ENCODE peak calls at places on chromosomes 5 and 9, in four cellular contexts. U, K, X and T are unnamed samples.

GRCh38 chr5:17190242-17190778 is 27.1 kb upstream of the BASP1 start:
- DNase-seq in U (peak; percentile 71), K (no peak), X (no peak), T (no peak)

GRCh38 chr5:145246961-145247744 is 588.0 kb downstream of the PRELID2 start:
- DNase-seq in U (peak; percentile 69), K (no peak), X (no peak), T (no peak)

GRCh38 chr5:124511791-124512190 is 234.6 kb downstream of the ZNF608 start:
- DNase-seq in U (peak; percentile 38), K (no peak), X (no peak), T (no peak)

GRCh38 chr5:33371660-33372059 is 69.1 kb upstream of the TARS1 start:
- DNase-seq in U (peak; percentile 81), K (no peak), X (no peak), T (no peak)

GRCh38 chr5:54556136-54556535 is 38.6 kb downstream of the SNX18 start:
- DNase-seq in U (no peak), K (no peak), X (no peak), T (no peak)

GRCh38 chr9:69554945-69555344 is 117.2 kb downstream of the APBA1 start:
- DNase-seq in U (peak; percentile 69), K (no peak), X (no peak), T (no peak)

GRCh38 chr9:116767219-116767618 is 80.1 kb downstream of the TRIM32 start:
- DNase-seq in U (no peak), K (no peak), X (no peak), T (no peak)

GRCh38 chr5:85681871-85682270 is 935.9 kb upstream of the COX7C start:
- DNase-seq in U (no peak), K (no peak), X (no peak), T (no peak)

GRCh38 chr5:113102121-113102531 is 125.5 kb downstream of the DCP2 start:
- DNase-seq in U (peak; percentile 69), K (no peak), X (no peak), T (no peak)

GRCh38 chr5:97550164-97550563 is 367.1 kb upstream of the RIOK2 start:
- DNase-seq in U (peak; percentile 84), K (no peak), X (no peak), T (no peak)

GRCh38 chr9:81829201-81829882 is 98.9 kb upstream of the SPATA31D4 start:
- DNase-seq in U (no peak), K (no peak), X (no peak), T (no peak)

GRCh38 chr5:59661939-59662615 is 231.4 kb downstream of the PDE4D start:
- DNase-seq in U (no peak), K (no peak), X (no peak), T (no peak)

GRCh38 chr5:55993013-55993412 is 1.8 kb downstream of the IL6ST start:
- DNase-seq in U (peak; percentile 51), K (no peak), X (no peak), T (no peak)

GRCh38 chr5:113663879-113664278 is 150.4 kb downstream of the YTHDC2 start:
- DNase-seq in U (peak; percentile 68), K (peak; percentile 1), X (no peak), T (no peak)

GRCh38 chr5:135208555-135209494 is 174.8 kb upstream of the PITX1 start:
- DNase-seq in U (peak; percentile 95), K (no peak), X (no peak), T (peak; percentile 36)

GRCh38 chr5:92641031-92641962 is 939.7 kb downstream of the NR2F1-AS1 start:
- DNase-seq in U (peak; percentile 56), K (no peak), X (no peak), T (no peak)

GRCh38 chr5:11878846-11879245 is 25.4 kb downstream of the CTNND2 start:
- DNase-seq in U (no peak), K (no peak), X (no peak), T (no peak)

GRCh38 chr9:33104111-33104415 is 27.6 kb upstream of the SMU1 start:
- DNase-seq in U (no peak), K (no peak), X (peak; percentile 37), T (no peak)

GRCh38 chr9:61673247-61673646 is 483.4 kb downstream of the SPATA31A7 start:
- DNase-seq in U (no peak), K (no peak), X (peak; percentile 36), T (no peak)

GRCh38 chr9:88085481-88085880 is 52.8 kb downstream of the SPATA31C2 start:
- DNase-seq in U (no peak), K (no peak), X (no peak), T (no peak)

GRCh38 chr9:104386425-104387069 is 117.5 kb upstream of the OR13F1 start:
- DNase-seq in U (peak; percentile 65), K (no peak), X (no peak), T (no peak)

GRCh38 chr9:137406876-137407589 is 15.9 kb downstream of the EXD3 start:
- DNase-seq in U (peak; percentile 86), K (peak; percentile 25), X (peak; percentile 84), T (no peak)

GRCh38 chr5:80834710-80835109 is 125.5 kb upstream of the RASGRF2 start:
- DNase-seq in U (no peak), K (no peak), X (no peak), T (no peak)

GRCh38 chr9:96249746-96250145 is 52.2 kb downstream of the HSD17B3 start:
- DNase-seq in U (no peak), K (no peak), X (no peak), T (no peak)

GRCh38 chr9:93665566-93666278 is 89.3 kb downstream of the PHF2 start:
- DNase-seq in U (no peak), K (no peak), X (no peak), T (no peak)

GRCh38 chr9:111955048-111955447 is 58.4 kb downstream of the UGCG start:
- DNase-seq in U (no peak), K (no peak), X (no peak), T (no peak)

GRCh38 chr5:175464414-175465233 is 13.7 kb upstream of the SFXN1 start:
- DNase-seq in U (peak; percentile 59), K (no peak), X (peak; percentile 76), T (no peak)

GRCh38 chr5:180910735-180911134 is 11.8 kb downstream of the BTNL8 start:
- DNase-seq in U (peak; percentile 4), K (no peak), X (no peak), T (no peak)

GRCh38 chr9:74783408-74783807 is 104.3 kb downstream of the TRPM6 start:
- DNase-seq in U (peak; percentile 78), K (no peak), X (no peak), T (no peak)

GRCh38 chr5:73606206-73606753 is 19.7 kb upstream of the ARHGEF28 start:
- DNase-seq in U (no peak), K (no peak), X (no peak), T (no peak)

GRCh38 chr5:146607663-146608315 is 91.8 kb upstream of the GPR151 start:
- DNase-seq in U (no peak), K (no peak), X (no peak), T (no peak)

GRCh38 chr5:55636177-55636576 is 75.9 kb downstream of the SLC38A9 start:
- DNase-seq in U (no peak), K (no peak), X (no peak), T (no peak)

GRCh38 chr5:132498686-132499271 is 8.2 kb upstream of the IRF1 start:
- DNase-seq in U (no peak), K (no peak), X (no peak), T (no peak)

GRCh38 chr9:127067603-127068220 is 54.7 kb downstream of the ANGPTL2 start:
- DNase-seq in U (no peak), K (no peak), X (no peak), T (no peak)

GRCh38 chr5:131379723-131380122 is 115.9 kb downstream of the CDC42SE2 start:
- DNase-seq in U (no peak), K (peak; percentile 63), X (peak; percentile 75), T (no peak)

GRCh38 chr9:117076571-117077300 is 338.1 kb downstream of the ASTN2 start:
- DNase-seq in U (no peak), K (no peak), X (no peak), T (no peak)

GRCh38 chr5:164532226-164532937 is 1027.0 kb downstream of the MAT2B start:
- DNase-seq in U (no peak), K (no peak), X (no peak), T (no peak)

GRCh38 chr9:114450181-114450580 is 55.1 kb downstream of the WHRN start:
- DNase-seq in U (no peak), K (no peak), X (no peak), T (no peak)
- H3K4me1 ChIP-seq in U (peaks cover 17% of the 10 kb centered on the region), K (peaks cover 17% of the 10 kb centered on the region), X (peaks cover 24% of the 10 kb centered on the region), T (no peaks in the 10 kb centered on the region)

GRCh38 chr5:78288246-78288645 is 6.3 kb downstream of the AP3B1 start:
- DNase-seq in U (peak; percentile 21), K (no peak), X (no peak), T (no peak)

GRCh38 chr5:78287169-78287568 is 7.3 kb downstream of the AP3B1 start:
- DNase-seq in U (no peak), K (no peak), X (no peak), T (no peak)

GRCh38 chr5:78283802-78284201 is 10.7 kb downstream of the AP3B1 start:
- DNase-seq in U (no peak), K (no peak), X (no peak), T (no peak)

GRCh38 chr5:78287833-78288232 is 6.7 kb downstream of the AP3B1 start:
- DNase-seq in U (peak; percentile 94), K (no peak), X (no peak), T (no peak)

DNA sequence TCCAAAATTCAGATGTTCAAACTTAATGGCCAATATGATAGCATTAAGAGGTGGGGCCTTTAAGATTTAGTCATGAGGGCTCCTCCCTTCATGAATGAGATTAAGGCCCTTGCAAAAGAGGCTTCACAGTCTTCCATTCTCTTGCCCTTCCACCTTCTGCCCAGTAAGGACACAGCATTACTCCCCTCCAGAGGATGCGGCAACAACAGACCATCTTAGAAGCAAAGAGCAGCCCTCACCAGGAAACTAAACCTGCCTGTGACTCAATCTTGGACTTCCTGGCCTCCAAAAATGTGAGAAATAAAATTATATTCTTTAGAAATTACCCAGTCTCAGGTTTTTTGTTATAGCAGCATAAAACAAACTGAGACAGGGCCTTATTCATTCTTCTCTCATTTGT is 8.2 kb downstream of the AP3B1 start:
- DNase-seq in U (no peak), K (no peak), X (no peak), T (no peak)
- H3K4me1 ChIP-seq in U (peaks cover 36% of the 10 kb centered on the region), K (no peaks in the 10 kb centered on the region), X (peaks cover 24% of the 10 kb centered on the region), T (peaks cover 6% of the 10 kb centered on the region)

GRCh38 chr9:133433351-133433843 is 11.2 kb downstream of the ADAMTS13 start:
- DNase-seq in U (no peak), K (no peak), X (no peak), T (no peak)
- H3K4me1 ChIP-seq in U (no peaks in the 10 kb centered on the region), K (no peaks in the 10 kb centered on the region), X (no peaks in the 10 kb centered on the region), T (no peaks in the 10 kb centered on the region)

DNA sequence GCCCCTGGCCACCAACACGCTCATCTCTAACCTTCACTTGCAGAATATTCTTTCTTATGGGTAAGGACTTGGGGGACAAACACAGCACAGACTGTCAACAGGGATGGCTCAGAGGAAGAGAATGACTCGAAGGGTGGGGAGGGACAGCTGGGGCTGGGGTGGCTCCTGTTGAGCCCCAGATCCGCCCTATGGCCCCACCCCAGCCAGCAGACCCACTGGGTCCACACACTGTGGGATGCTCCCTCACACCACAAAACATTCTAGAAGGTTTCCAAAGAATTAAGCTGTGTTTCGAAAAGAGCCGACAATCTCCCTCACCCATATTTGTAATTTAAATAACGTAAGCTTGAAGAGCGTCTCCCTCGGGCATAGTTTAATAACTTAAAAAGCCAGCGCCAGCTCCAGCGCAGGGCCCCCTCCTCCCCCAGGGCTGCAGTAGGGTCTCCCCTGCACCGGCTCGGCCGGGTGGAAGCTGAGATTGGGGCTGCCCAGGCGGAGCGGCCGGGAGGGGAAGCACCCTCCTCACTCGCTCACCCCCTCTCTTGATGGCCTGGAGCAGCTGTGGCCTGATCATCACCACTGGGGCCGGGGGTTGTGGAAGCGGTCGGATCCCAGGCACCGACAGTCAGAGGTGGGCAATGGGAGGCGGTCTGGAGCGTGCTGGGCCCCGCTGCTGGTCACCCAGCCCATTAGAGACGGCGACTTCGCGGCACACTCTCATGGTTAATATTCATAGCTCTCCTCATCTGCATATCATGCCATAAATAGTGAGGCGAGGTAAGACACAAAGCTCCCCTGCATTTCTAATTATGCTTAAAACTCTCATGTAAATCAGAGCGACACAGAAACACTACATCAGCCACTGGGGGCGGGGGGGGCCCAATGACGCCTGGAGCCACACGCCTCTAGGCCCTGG is 37.6 kb downstream of the NACC2 start:
- DNase-seq in U (no peak), K (no peak), X (no peak), T (no peak)
- H3K4me1 ChIP-seq in U (peaks cover 12% of the 10 kb centered on the region), K (peaks cover 8% of the 10 kb centered on the region), X (peaks cover 26% of the 10 kb centered on the region), T (peaks cover 33% of the 10 kb centered on the region)